ENCODE peak calls at places on chromosomes 13 and 19, in eight cellular contexts. G is fibroblast of lung; N is stimulated activated CD8-positive, alpha-beta memory T cell treated with anti-CD3 and anti-CD28 coated beads, Interleukin-15, amount 100 ng/mL, for 1 hour; S is H7; J is stimulated activated naive CD4-positive, alpha-beta T cell; U is NCI-H1092 treated with DMSO at 0.1 percent for 48 hours; R is AG09319; H is left cardiac atrium. K is an unnamed sample.

GRCh38 chr13:44156294-44156658 is 217.3 kb upstream of the SERP2 start:
- DNase-seq in U (no peak), H (no peak), J (no peak), N (no peak), R (no peak), S (no peak), G (no peak), K (no peak)

GRCh38 chr13:48533986-48534600 is 1.2 kb upstream of the RCBTB2 start:
- DNase-seq in R (no peak), H (no peak), J (no peak), U (no peak), N (no peak), S (no peak), G (no peak), K (no peak)

GRCh38 chr13:110713981-110714797 is 689 bp downstream of the ING1 start:
- DNase-seq in H (peak), R (no peak), U (peak), S (peak), J (peak), N (peak), G (peak), K (peak)

GRCh38 chr19:37342753-37343152 is 28.1 kb upstream of the ZNF527 start:
- DNase-seq in U (no peak), S (no peak), R (no peak), G (peak), H (no peak), J (no peak), N (no peak), K (no peak)

GRCh38 chr19:33005440-33005839 is 33.4 kb downstream of the FAAP24 start:
- DNase-seq in J (no peak), G (no peak), S (peak), U (no peak), R (no peak), N (no peak), H (no peak), K (no peak)

GRCh38 chr13:25253702-25254101 is 33.6 kb downstream of the MTMR6 start:
- DNase-seq in N (no peak), J (no peak), G (no peak), S (no peak), U (no peak), H (no peak), R (no peak), K (no peak)

GRCh38 chr13:73956101-73956500 is 178.1 kb downstream of the KLF12 start:
- DNase-seq in U (no peak), H (no peak), G (no peak), R (no peak), N (no peak), S (no peak), J (no peak), K (no peak)

GRCh38 chr13:108897955-108898354 is 268.5 kb downstream of the MYO16 start:
- DNase-seq in U (no peak), S (no peak), N (no peak), H (no peak), R (no peak), G (no peak), J (no peak), K (no peak)

GRCh38 chr13:26531751-26532150 is 25.7 kb upstream of the WASF3 start:
- DNase-seq in J (no peak), U (peak), S (no peak), G (no peak), H (no peak), R (no peak), N (no peak), K (no peak)

GRCh38 chr13:41577437-41577836 is 120.1 kb downstream of the RGCC start:
- DNase-seq in U (no peak), S (no peak), G (peak), R (peak), N (no peak), J (no peak), H (no peak), K (no peak)

GRCh38 chr13:99984463-99985242 is 3.1 kb downstream of the ZIC2 start:
- DNase-seq in N (no peak), R (no peak), H (no peak), G (no peak), U (peak), S (peak), J (no peak), K (no peak)

GRCh38 chr19:11425719-11426457 is 6.8 kb upstream of the RGL3 start:
- DNase-seq in G (no peak), U (no peak), J (no peak), R (no peak), N (no peak), H (no peak), S (peak), K (no peak)